ENCODE peak calls at places on chromosomes 1 and 21, in seven cellular contexts. One of them, this sample, is unnamed.

GRCh38 chr21:40029888-40030287 is 162.7 kb downstream of the PCP4 start:
- DNase-seq in sciatic nerve: no peak
- DNase-seq in dermis microvascular lymphatic vessel endothelial cell: no peak
- DNase-seq in hepatocyte: no peak
- DNase-seq in EL: no peak
- DNase-seq in NCI-H1930: no peak
- DNase-seq in A172: no peak
- DNase-seq in this sample: no peak

GRCh38 chr1:21361506-21361905 is 71.2 kb upstream of the ECE1 start:
- DNase-seq in EL: no peak
- DNase-seq in NCI-H1930: no peak
- DNase-seq in hepatocyte: no peak
- DNase-seq in sciatic nerve: no peak
- DNase-seq in dermis microvascular lymphatic vessel endothelial cell: no peak
- DNase-seq in A172: no peak
- DNase-seq in this sample: no peak

GRCh38 chr1:8883510-8883909 is 5.0 kb upstream of the ENO1 start:
- DNase-seq in hepatocyte: no peak
- DNase-seq in A172: no peak
- DNase-seq in EL: no peak
- DNase-seq in dermis microvascular lymphatic vessel endothelial cell: no peak
- DNase-seq in sciatic nerve: no peak
- DNase-seq in NCI-H1930: no peak
- DNase-seq in this sample: no peak

GRCh38 chr1:152182431-152182830 is 23.4 kb upstream of the RPTN start:
- DNase-seq in sciatic nerve: no peak
- DNase-seq in hepatocyte: no peak
- DNase-seq in EL: peak
- DNase-seq in A172: peak
- DNase-seq in dermis microvascular lymphatic vessel endothelial cell: no peak
- DNase-seq in NCI-H1930: no peak
- DNase-seq in this sample: peak

GRCh38 chr21:42425603-42425985 is 21.9 kb downstream of the UBASH3A start:
- DNase-seq in NCI-H1930: no peak
- DNase-seq in dermis microvascular lymphatic vessel endothelial cell: no peak
- DNase-seq in sciatic nerve: no peak
- DNase-seq in EL: no peak
- DNase-seq in A172: no peak
- DNase-seq in hepatocyte: no peak
- DNase-seq in this sample: no peak

GRCh38 chr1:212179394-212180076 is 105.7 kb upstream of the PPP2R5A start:
- DNase-seq in sciatic nerve: no peak
- DNase-seq in dermis microvascular lymphatic vessel endothelial cell: no peak
- DNase-seq in EL: peak
- DNase-seq in A172: peak
- DNase-seq in hepatocyte: peak
- DNase-seq in NCI-H1930: no peak
- DNase-seq in this sample: no peak

GRCh38 chr1:226714148-226714547 is 24.9 kb downstream of the ITPKB start:
- DNase-seq in hepatocyte: no peak
- DNase-seq in A172: no peak
- DNase-seq in sciatic nerve: no peak
- DNase-seq in dermis microvascular lymphatic vessel endothelial cell: no peak
- DNase-seq in NCI-H1930: no peak
- DNase-seq in EL: no peak
- DNase-seq in this sample: no peak

GRCh38 chr1:96236156-96236739 is 485.3 kb upstream of the PTBP2 start:
- DNase-seq in EL: peak
- DNase-seq in sciatic nerve: no peak
- DNase-seq in NCI-H1930: peak
- DNase-seq in hepatocyte: peak
- DNase-seq in A172: peak
- DNase-seq in dermis microvascular lymphatic vessel endothelial cell: peak
- DNase-seq in this sample: peak

GRCh38 chr1:198377702-198378101 is 162.8 kb downstream of the ATP6V1G3 start:
- DNase-seq in dermis microvascular lymphatic vessel endothelial cell: no peak
- DNase-seq in A172: no peak
- DNase-seq in EL: no peak
- DNase-seq in NCI-H1930: no peak
- DNase-seq in sciatic nerve: no peak
- DNase-seq in hepatocyte: no peak
- DNase-seq in this sample: no peak

GRCh38 chr1:244316407-244316806 is 135.3 kb downstream of the ADSS2 start:
- DNase-seq in EL: peak
- DNase-seq in NCI-H1930: no peak
- DNase-seq in dermis microvascular lymphatic vessel endothelial cell: no peak
- DNase-seq in sciatic nerve: no peak
- DNase-seq in hepatocyte: no peak
- DNase-seq in A172: no peak
- DNase-seq in this sample: no peak

GRCh38 chr1:36109041-36109679 is 15.9 kb downstream of the COL8A2 start:
- DNase-seq in EL: peak
- DNase-seq in dermis microvascular lymphatic vessel endothelial cell: no peak
- DNase-seq in NCI-H1930: no peak
- DNase-seq in A172: peak
- DNase-seq in sciatic nerve: no peak
- DNase-seq in hepatocyte: peak
- DNase-seq in this sample: peak

GRCh38 chr1:71231751-71232150 is 150.9 kb upstream of the ZRANB2 start:
- DNase-seq in dermis microvascular lymphatic vessel endothelial cell: no peak
- DNase-seq in sciatic nerve: no peak
- DNase-seq in A172: no peak
- DNase-seq in hepatocyte: no peak
- DNase-seq in NCI-H1930: no peak
- DNase-seq in EL: no peak
- DNase-seq in this sample: no peak

GRCh38 chr21:28793043-28793442 is 199.6 kb downstream of the LTN1 start:
- DNase-seq in sciatic nerve: no peak
- DNase-seq in NCI-H1930: no peak
- DNase-seq in dermis microvascular lymphatic vessel endothelial cell: no peak
- DNase-seq in hepatocyte: peak
- DNase-seq in EL: peak
- DNase-seq in A172: no peak
- DNase-seq in this sample: no peak

GRCh38 chr1:242523968-242524570 is 428 bp downstream of the PLD5 start:
- DNase-seq in sciatic nerve: no peak
- DNase-seq in dermis microvascular lymphatic vessel endothelial cell: no peak
- DNase-seq in NCI-H1930: peak
- DNase-seq in EL: peak
- DNase-seq in A172: no peak
- DNase-seq in hepatocyte: peak
- DNase-seq in this sample: peak

GRCh38 chr1:157105988-157106812 is 6.6 kb upstream of the ETV3L start:
- DNase-seq in sciatic nerve: peak
- DNase-seq in EL: peak
- DNase-seq in NCI-H1930: no peak
- DNase-seq in dermis microvascular lymphatic vessel endothelial cell: no peak
- DNase-seq in hepatocyte: peak
- DNase-seq in A172: peak
- DNase-seq in this sample: peak

GRCh38 chr1:71706030-71706671 is 576.2 kb downstream of the NEGR1 start:
- DNase-seq in EL: no peak
- DNase-seq in dermis microvascular lymphatic vessel endothelial cell: no peak
- DNase-seq in A172: no peak
- DNase-seq in NCI-H1930: no peak
- DNase-seq in sciatic nerve: no peak
- DNase-seq in hepatocyte: peak
- DNase-seq in this sample: no peak

This sample was measured in lung microvascular endothelial cell.